ENCODE peak calls at places on chromosome 2, in seven cellular contexts. T is WERI-Rb-1, W is upper lobe of right lung, R is PC-3, S is transverse colon, G is AG09309, P is heart right ventricle. J is an unnamed sample.

GRCh38 chr2:72630767-72631166 is 195.1 kb downstream of the EXOC6B start:
- DNase-seq in T (no peak), W (no peak), R (peak), S (no peak), G (no peak), P (no peak), J (no peak)

GRCh38 chr2:689877-690510 is 12.8 kb upstream of the TMEM18 start:
- DNase-seq in T (no peak), W (no peak), R (no peak), S (no peak), G (no peak), P (no peak), J (no peak)

GRCh38 chr2:220006152-220006551 is 378.7 kb downstream of the SLC4A3 start:
- DNase-seq in T (no peak), W (no peak), R (no peak), S (no peak), G (peak), P (no peak), J (no peak)

GRCh38 chr2:81901017-81901416 is 1596.5 kb upstream of the LRRTM1 start:
- DNase-seq in T (no peak), W (no peak), R (peak), S (no peak), G (no peak), P (no peak), J (no peak)

GRCh38 chr2:240856151-240856980 is 12.3 kb upstream of the AGXT start:
- DNase-seq in T (peak), W (no peak), R (no peak), S (no peak), G (no peak), P (no peak), J (no peak)

GRCh38 chr2:202632682-202633081 is 2.1 kb upstream of the FAM117B start:
- DNase-seq in T (no peak), W (no peak), R (no peak), S (no peak), G (no peak), P (peak), J (peak)

GRCh38 chr2:118319271-118319684 is 231.0 kb downstream of the INSIG2 start:
- DNase-seq in T (no peak), W (no peak), R (no peak), S (no peak), G (no peak), P (no peak), J (no peak)

GRCh38 chr2:94996401-94997100 is 29.0 kb upstream of the MAL start:
- DNase-seq in T (peak), W (peak), R (no peak), S (no peak), G (no peak), P (no peak), J (no peak)

GRCh38 chr2:169868951-169869350 is 41.7 kb downstream of the UBR3 start:
- DNase-seq in T (no peak), W (no peak), R (no peak), S (no peak), G (no peak), P (no peak), J (no peak)

GRCh38 chr2:237581751-237582746 is 8.5 kb downstream of the RAB17 start:
- DNase-seq in T (peak), W (peak), R (no peak), S (peak), G (peak), P (peak), J (no peak)

GRCh38 chr2:61537590-61538178 is 472 bp downstream of the XPO1 start:
- DNase-seq in T (peak), W (no peak), R (no peak), S (no peak), G (no peak), P (peak), J (no peak)

GRCh38 chr2:175008801-175009495 is 3.8 kb upstream of the CHN1 start:
- DNase-seq in T (no peak), W (no peak), R (no peak), S (no peak), G (no peak), P (no peak), J (no peak)
- H3K4me3 ChIP-seq in T (no peak), W (no peak), R (no peak), S (no peak), G (no peak), P (no peak), J (no peak)

GRCh38 chr2:152506843-152507242 is 171.9 kb downstream of the FMNL2 start:
- DNase-seq in T (no peak), W (no peak), R (peak), S (no peak), G (no peak), P (no peak), J (peak)
- TF ChIP-seq CTCF in T (no peak), W (no peak), R (no peak), S (no peak), G (no peak), P (no peak), J (no peak)

GRCh38 chr2:47785986-47786385 is 3.0 kb downstream of the MSH6 start:
- DNase-seq in T (peak), W (no peak), R (no peak), S (no peak), G (no peak), P (no peak), J (no peak)
- H3K4me3 ChIP-seq in T (no peak), W (no peak), R (peak), S (no peak), G (no peak), P (no peak), J (no peak)

GRCh38 chr2:101253713-101254085 is 1.0 kb downstream of the CNOT11 start:
- DNase-seq in T (no peak), W (no peak), R (no peak), S (no peak), G (no peak), P (no peak), J (no peak)

GRCh38 chr2:101249826-101250225 is 2.9 kb upstream of the CNOT11 start:
- DNase-seq in T (no peak), W (no peak), R (no peak), S (no peak), G (no peak), P (no peak), J (no peak)

GRCh38 chr2:101253013-101253712 is 477 bp downstream of the CNOT11 start:
- DNase-seq in T (peak), W (peak), R (peak), S (peak), G (peak), P (peak), J (peak)

GRCh38 chr2:101252408-101253012 is at the start of gene CNOT11:
- DNase-seq in T (peak), W (peak), R (peak), S (peak), G (peak), P (peak), J (peak)

GRCh38 chr2:101251844-101252407 is 760 bp upstream of the CNOT11 start:
- DNase-seq in T (peak), W (no peak), R (peak), S (peak), G (no peak), P (no peak), J (no peak)
- TF ChIP-seq CTCF in T (peak), W (peak), R (peak), S (peak), G (no peak), P (peak), J (peak)

GRCh38 chr2:232926448-232927040 is 56.5 kb downstream of the SNORC start:
- DNase-seq in T (no peak), W (no peak), R (no peak), S (no peak), G (no peak), P (no peak), J (no peak)

GRCh38 chr2:232925153-232925768 is 55.2 kb downstream of the SNORC start:
- DNase-seq in T (peak), W (no peak), R (peak), S (no peak), G (no peak), P (no peak), J (no peak)

GRCh38 chr2:232924433-232924832 is 54.4 kb downstream of the SNORC start:
- DNase-seq in T (no peak), W (no peak), R (no peak), S (no peak), G (no peak), P (no peak), J (no peak)

GRCh38 chr2:232927041-232927792 is 57.2 kb downstream of the SNORC start:
- DNase-seq in T (no peak), W (no peak), R (peak), S (no peak), G (no peak), P (no peak), J (no peak)

GRCh38 chr2:232925769-232926163 is 55.7 kb downstream of the SNORC start:
- DNase-seq in T (no peak), W (no peak), R (no peak), S (no peak), G (no peak), P (no peak), J (no peak)
- H3K4me3 ChIP-seq in T (no peak), W (no peak), R (peak), S (no peak), G (no peak), P (no peak), J (no peak)

J was measured in astrocyte of the cerebellum.